ENCODE peak calls at places on chromosomes 16 and 17, in seven cellular contexts. O is CD4-positive, alpha-beta memory T cell; Y is choroid plexus epithelial cell; V is Panc1; H is HFF-Myc; A is mucosa of descending colon; J is GM23248. Q is an unnamed sample.
A peak's percentile ranks its signal among the peaks of the same experiment; 100 is the strongest.

GRCh38 chr16:1430759-1431496 is at the start of gene PERCC1:
- DNase-seq in O (no peak), Y (no peak), V (no peak), H (no peak), A (no peak), J (no peak), Q (no peak)

GRCh38 chr16:69396187-69397061 is 10.6 kb upstream of the TERF2 start:
- DNase-seq in O (peak; percentile 71), Y (peak; percentile 98), V (no peak), H (peak; percentile 90), A (no peak), J (peak; percentile 97), Q (peak; percentile 87)

GRCh38 chr16:29644338-29644857 is 18.6 kb upstream of the SPN start:
- DNase-seq in O (no peak), Y (no peak), V (no peak), H (no peak), A (no peak), J (no peak), Q (no peak)

GRCh38 chr16:69804283-69804682 is 42.2 kb downstream of the WWP2 start:
- DNase-seq in O (no peak), Y (no peak), V (no peak), H (no peak), A (no peak), J (peak; percentile 16), Q (no peak)

GRCh38 chr17:61401280-61402072 is 1.8 kb downstream of the TBX2 start:
- DNase-seq in O (no peak), Y (no peak), V (no peak), H (no peak), A (peak; percentile 16), J (peak; percentile 49), Q (no peak)

GRCh38 chr17:27203241-27203640 is 90.7 kb upstream of the WSB1 start:
- DNase-seq in O (no peak), Y (no peak), V (no peak), H (no peak), A (no peak), J (no peak), Q (peak; percentile 26)

GRCh38 chr17:39787038-39787437 is 49.3 kb downstream of the GRB7 start:
- DNase-seq in O (no peak), Y (no peak), V (no peak), H (no peak), A (no peak), J (no peak), Q (no peak)

GRCh38 chr16:5510819-5511370 is 413.3 kb upstream of the EEF2KMT start:
- DNase-seq in O (no peak), Y (no peak), V (no peak), H (no peak), A (no peak), J (no peak), Q (no peak)

GRCh38 chr17:46191332-46192210 is 1.7 kb downstream of the KANSL1 start:
- DNase-seq in O (peak; percentile 20), Y (peak; percentile 36), V (no peak), H (no peak), A (no peak), J (peak; percentile 83), Q (peak; percentile 22)

GRCh38 chr16:12463961-12464360 is 339.7 kb downstream of the CPPED1 start:
- DNase-seq in O (no peak), Y (no peak), V (no peak), H (no peak), A (no peak), J (no peak), Q (no peak)

GRCh38 chr16:12471383-12471782 is 332.3 kb downstream of the CPPED1 start:
- DNase-seq in O (no peak), Y (no peak), V (no peak), H (no peak), A (no peak), J (no peak), Q (no peak)

GRCh38 chr16:12470311-12471229 is 333.1 kb downstream of the CPPED1 start:
- DNase-seq in O (no peak), Y (peak; percentile 39), V (no peak), H (no peak), A (no peak), J (no peak), Q (no peak)

GRCh38 chr16:12468552-12468951 is 335.1 kb downstream of the CPPED1 start:
- DNase-seq in O (no peak), Y (no peak), V (no peak), H (no peak), A (no peak), J (no peak), Q (no peak)

DNA sequence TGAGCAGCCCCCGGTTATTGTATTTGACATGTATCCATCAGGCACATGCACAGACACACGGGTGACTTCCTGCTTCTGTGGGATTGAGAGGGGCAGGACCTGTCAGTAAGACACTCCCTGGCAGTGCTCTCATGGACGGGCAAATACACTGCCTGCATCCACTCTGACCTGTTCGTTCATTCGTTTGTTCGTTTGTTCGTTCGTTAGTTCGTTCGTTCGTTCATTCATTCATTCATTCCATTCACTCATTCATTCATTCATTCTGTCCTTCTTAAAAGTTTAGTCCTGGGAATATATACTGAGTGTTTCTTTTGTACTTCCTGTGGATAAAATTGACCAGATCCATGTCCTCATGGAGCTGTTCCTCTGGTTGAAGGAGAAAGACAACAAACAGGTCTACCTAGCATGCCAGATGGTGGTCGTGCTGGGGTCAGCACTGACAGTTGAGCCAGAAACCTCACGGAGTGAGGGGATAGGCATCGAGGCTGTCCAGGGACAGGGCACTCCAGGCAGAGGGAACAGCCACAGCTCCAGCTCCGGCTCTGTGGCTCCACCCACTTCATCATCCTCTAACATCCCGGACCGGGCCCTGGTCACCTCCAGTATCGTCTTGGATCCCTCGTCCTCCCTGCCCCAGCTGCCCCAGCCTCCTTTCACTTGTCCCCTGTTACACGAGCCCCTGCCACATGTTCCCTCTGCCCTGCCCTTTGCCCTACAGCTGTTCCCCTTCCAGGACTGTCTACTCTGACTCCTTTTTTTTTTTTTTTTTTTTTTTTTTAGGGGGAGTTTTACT is 336.1 kb downstream of the CPPED1 start:
- DNase-seq in O (no peak), Y (no peak), V (no peak), H (no peak), A (no peak), J (no peak), Q (no peak)
- H3K4me3 ChIP-seq in O (no peak overlapping the region), Y (no peak overlapping the region), V (no peak overlapping the region), H (no peak overlapping the region), A (no peak overlapping the region), J (no peak overlapping the region), Q (no peak overlapping the region)

GRCh38 chr17:1206016-1206787 is 26.4 kb upstream of the ABR start:
- DNase-seq in O (no peak), Y (no peak), V (no peak), H (no peak), A (no peak), J (no peak), Q (no peak)

GRCh38 chr17:1203967-1204291 is 24.1 kb upstream of the ABR start:
- DNase-seq in O (no peak), Y (no peak), V (no peak), H (no peak), A (no peak), J (no peak), Q (no peak)

GRCh38 chr17:1201132-1201702 is 21.4 kb upstream of the ABR start:
- DNase-seq in O (peak; percentile 62), Y (no peak), V (no peak), H (no peak), A (no peak), J (no peak), Q (no peak)

GRCh38 chr17:1200440-1200839 is 20.7 kb upstream of the ABR start:
- DNase-seq in O (no peak), Y (no peak), V (no peak), H (no peak), A (no peak), J (no peak), Q (no peak)

DNA sequence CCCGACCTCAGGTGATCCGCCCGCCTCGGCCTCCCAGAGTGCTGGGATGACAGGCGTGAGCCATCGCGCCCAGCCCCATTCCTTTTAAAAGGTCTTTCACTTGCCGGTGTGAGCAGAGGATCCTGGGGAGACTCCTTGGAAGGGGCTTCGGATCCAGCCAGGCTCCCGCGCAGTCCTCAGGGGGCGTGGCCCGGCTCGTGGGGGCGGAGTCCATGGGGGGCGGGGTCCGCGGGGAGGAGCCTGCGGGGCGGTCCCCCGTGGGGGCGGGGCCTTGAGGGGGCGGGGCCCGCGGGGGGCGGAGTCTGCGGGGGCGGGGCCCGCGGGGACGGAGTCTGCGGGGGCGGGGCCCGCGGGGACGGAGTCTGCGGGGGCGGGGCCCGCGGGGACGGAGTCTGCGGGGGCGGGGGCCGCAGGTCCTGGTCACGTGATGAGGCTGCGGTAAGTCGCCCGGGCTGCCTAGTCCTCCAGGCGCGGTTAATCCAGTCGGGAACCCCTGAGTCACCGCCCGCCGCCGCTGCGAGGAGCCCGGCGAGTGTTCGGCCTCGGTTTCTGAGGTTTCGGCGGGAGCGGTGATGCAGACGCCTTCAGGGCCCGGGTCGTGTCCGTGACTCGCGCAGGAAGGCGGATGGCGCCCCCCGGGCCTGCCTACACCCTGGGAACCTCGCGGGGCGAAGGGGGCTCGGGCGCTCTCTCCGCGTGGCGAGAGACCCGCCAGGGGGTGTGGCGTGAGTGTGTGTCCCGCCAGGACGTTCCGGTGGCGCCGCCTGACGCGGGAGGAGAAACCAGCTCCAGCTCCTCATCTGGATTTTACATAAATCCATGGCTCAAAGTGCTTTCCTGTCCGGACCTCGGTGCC is 23.6 kb upstream of the ABR start:
- DNase-seq in O (peak; percentile 48), Y (peak; percentile 63), V (no peak), H (no peak), A (peak; percentile 74), J (peak; percentile 92), Q (peak; percentile 50)
- H3K4me3 ChIP-seq in O (no peak overlapping the region), Y (peak overlapping the region; percentile 65), V (peak overlapping the region; percentile 58), H (peak overlapping the region; percentile 48), A (no peak overlapping the region), J (peak overlapping the region; percentile 69), Q (peak overlapping the region; percentile 40)

GRCh38 chr17:50123649-50124349 is 6.2 kb downstream of the SAMD14 start:
- DNase-seq in O (no peak), Y (peak; percentile 53), V (no peak), H (no peak), A (peak; percentile 60), J (no peak), Q (no peak)

GRCh38 chr17:50118828-50119218 is 11.1 kb downstream of the SAMD14 start:
- DNase-seq in O (no peak), Y (no peak), V (no peak), H (no peak), A (no peak), J (no peak), Q (no peak)

GRCh38 chr17:50125420-50125997 is 4.5 kb downstream of the SAMD14 start:
- DNase-seq in O (no peak), Y (no peak), V (no peak), H (no peak), A (no peak), J (no peak), Q (no peak)

GRCh38 chr17:50120475-50121253 is 9.3 kb downstream of the SAMD14 start:
- DNase-seq in O (no peak), Y (no peak), V (no peak), H (no peak), A (no peak), J (no peak), Q (no peak)

DNA sequence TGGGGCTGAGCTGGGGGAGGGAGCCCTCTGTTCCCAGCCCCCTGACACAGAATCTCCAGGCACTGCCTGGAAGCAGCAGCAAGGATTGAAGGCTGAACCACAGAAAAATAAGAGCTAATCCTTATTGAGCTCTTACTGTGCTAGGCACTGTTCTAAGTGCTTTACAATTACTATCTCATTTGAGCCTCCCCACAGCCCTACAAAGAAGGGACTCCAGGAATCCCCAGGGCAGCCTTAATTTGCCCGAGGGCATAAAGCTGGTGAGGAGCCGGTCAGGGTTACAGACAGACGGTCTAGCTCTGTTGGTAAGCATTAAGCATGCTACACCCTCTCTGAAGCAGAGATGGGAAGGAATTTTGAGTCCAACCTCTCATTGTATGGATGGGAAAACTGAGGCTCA is 7.0 kb downstream of the SAMD14 start:
- DNase-seq in O (no peak), Y (no peak), V (no peak), H (no peak), A (no peak), J (no peak), Q (no peak)
- H3K4me3 ChIP-seq in O (no peak overlapping the region), Y (no peak overlapping the region), V (no peak overlapping the region), H (no peak overlapping the region), A (no peak overlapping the region), J (no peak overlapping the region), Q (no peak overlapping the region)

GRCh38 chr16:84348386-84348785 is 20.0 kb upstream of the ATP2C2 start:
- DNase-seq in O (no peak), Y (peak; percentile 4), V (no peak), H (no peak), A (no peak), J (no peak), Q (no peak)
- H3K4me3 ChIP-seq in O (no peak overlapping the region), Y (no peak overlapping the region), V (no peak overlapping the region), H (no peak overlapping the region), A (no peak overlapping the region), J (no peak overlapping the region), Q (no peak overlapping the region)

Q was measured in bronchial epithelial cell.